ENCODE peak calls at places on chromosomes 1 and 21, in six cellular contexts. C is heart right ventricle, Z is progenitor cell of endocrine pancreas, R is iPS-NIHi11, E is adrenal gland, Q is ascending aorta. F is an unnamed sample.

GRCh38 chr1:54709547-54710292 is 5.9 kb upstream of the TTC4 start:
- DNase-seq in C (no peak), Z (no peak), R (no peak), E (no peak), Q (no peak), F (no peak)

GRCh38 chr1:11841245-11842153 is 6.1 kb downstream of the NPPA start:
- DNase-seq in C (no peak), Z (no peak), R (no peak), E (no peak), Q (no peak), F (no peak)

GRCh38 chr1:245261786-245262185 is 107.0 kb downstream of the KIF26B start:
- DNase-seq in C (no peak), Z (no peak), R (no peak), E (no peak), Q (no peak), F (no peak)

GRCh38 chr1:115507256-115507589 is 134.5 kb upstream of the VANGL1 start:
- DNase-seq in C (no peak), Z (no peak), R (peak), E (no peak), Q (no peak), F (no peak)

GRCh38 chr1:40273547-40274166 is 15.6 kb downstream of the ZMPSTE24 start:
- DNase-seq in C (no peak), Z (no peak), R (no peak), E (no peak), Q (no peak), F (no peak)

GRCh38 chr1:23557471-23558124 is 1.7 kb downstream of the ID3 start:
- DNase-seq in C (no peak), Z (no peak), R (no peak), E (no peak), Q (peak), F (no peak)

GRCh38 chr1:219422811-219423598 is 189.9 kb downstream of the ZC3H11B start:
- DNase-seq in C (no peak), Z (no peak), R (no peak), E (no peak), Q (no peak), F (no peak)

GRCh38 chr21:41170442-41170841 is 2.5 kb downstream of the BACE2 start:
- DNase-seq in C (peak), Z (peak), R (peak), E (no peak), Q (no peak), F (peak)

GRCh38 chr1:31745071-31745897 is 18.9 kb downstream of the ADGRB2 start:
- DNase-seq in C (peak), Z (peak), R (peak), E (peak), Q (no peak), F (peak)

GRCh38 chr1:42541104-42541503 is 78.0 kb downstream of the CCDC30 start:
- DNase-seq in C (no peak), Z (no peak), R (no peak), E (no peak), Q (no peak), F (no peak)

GRCh38 chr1:200890818-200891773 is 3.6 kb upstream of the INAVA start:
- DNase-seq in C (no peak), Z (peak), R (peak), E (no peak), Q (no peak), F (no peak)